ENCODE peak calls at places on chromosomes 7 and 10, in four cellular contexts. One of them, this sample, is unnamed.

GRCh38 chr7:122528879-122529481 is 169.9 kb downstream of the RNF133 start:
- DNase-seq in right atrium auricular region: no peak
- DNase-seq in tibial nerve: no peak
- DNase-seq in breast epithelium: no peak
- DNase-seq in this sample: no peak

GRCh38 chr7:11742496-11742895 is 89.5 kb downstream of the THSD7A start:
- DNase-seq in right atrium auricular region: no peak
- DNase-seq in tibial nerve: no peak
- DNase-seq in breast epithelium: no peak
- DNase-seq in this sample: no peak

GRCh38 chr10:119404719-119405504 is 137.6 kb downstream of the RGS10 start:
- DNase-seq in right atrium auricular region: no peak
- DNase-seq in tibial nerve: no peak
- DNase-seq in breast epithelium: no peak
- DNase-seq in this sample: no peak

GRCh38 chr10:132397036-132397541 is at the start of gene PWWP2B:
- DNase-seq in right atrium auricular region: no peak
- DNase-seq in tibial nerve: no peak
- DNase-seq in breast epithelium: no peak
- DNase-seq in this sample: no peak

GRCh38 chr10:62618576-62619408 is 185.7 kb upstream of the ADO start:
- DNase-seq in right atrium auricular region: no peak
- DNase-seq in tibial nerve: no peak
- DNase-seq in breast epithelium: no peak
- DNase-seq in this sample: no peak

GRCh38 chr7:86773309-86773708 is 129.6 kb downstream of the GRM3 start:
- DNase-seq in right atrium auricular region: no peak
- DNase-seq in tibial nerve: no peak
- DNase-seq in breast epithelium: no peak
- DNase-seq in this sample: no peak

GRCh38 chr10:129059977-129060376 is 407.1 kb upstream of the MGMT start:
- DNase-seq in right atrium auricular region: peak; percentile 28
- DNase-seq in tibial nerve: no peak
- DNase-seq in breast epithelium: no peak
- DNase-seq in this sample: no peak

GRCh38 chr7:85239114-85239513 is 52.3 kb upstream of the SEMA3D start:
- DNase-seq in right atrium auricular region: no peak
- DNase-seq in tibial nerve: no peak
- DNase-seq in breast epithelium: no peak
- DNase-seq in this sample: no peak

GRCh38 chr7:77351539-77352004 is 64.6 kb downstream of the GSAP start:
- DNase-seq in right atrium auricular region: no peak
- DNase-seq in tibial nerve: no peak
- DNase-seq in breast epithelium: no peak
- DNase-seq in this sample: no peak

GRCh38 chr10:8298871-8299570 is 244.5 kb downstream of the GATA3 start:
- DNase-seq in right atrium auricular region: no peak
- DNase-seq in tibial nerve: no peak
- DNase-seq in breast epithelium: no peak
- DNase-seq in this sample: no peak

GRCh38 chr10:49298990-49299815 is at the start of gene C10orf71:
- DNase-seq in right atrium auricular region: no peak
- DNase-seq in tibial nerve: no peak
- DNase-seq in breast epithelium: no peak
- DNase-seq in this sample: no peak

GRCh38 chr10:75430000-75430763 is 1.2 kb upstream of the LRMDA start:
- DNase-seq in right atrium auricular region: no peak
- DNase-seq in tibial nerve: no peak
- DNase-seq in breast epithelium: no peak
- DNase-seq in this sample: no peak

GRCh38 chr7:107582906-107583305 is 2.9 kb downstream of the BCAP29 start:
- DNase-seq in right atrium auricular region: no peak
- DNase-seq in tibial nerve: no peak
- DNase-seq in breast epithelium: no peak
- DNase-seq in this sample: no peak
- H3K4me3 ChIP-seq in right atrium auricular region: no peak overlapping the region
- H3K4me3 ChIP-seq in tibial nerve: no peak overlapping the region
- H3K4me3 ChIP-seq in breast epithelium: no peak overlapping the region
- H3K4me3 ChIP-seq in this sample: no peak overlapping the region

GRCh38 chr7:45075871-45076796 is 12.6 kb downstream of the NACAD start:
- DNase-seq in right atrium auricular region: no peak
- DNase-seq in tibial nerve: no peak
- DNase-seq in breast epithelium: no peak
- DNase-seq in this sample: no peak

GRCh38 chr7:45077579-45077978 is 11.2 kb downstream of the NACAD start:
- DNase-seq in right atrium auricular region: no peak
- DNase-seq in tibial nerve: no peak
- DNase-seq in breast epithelium: no peak
- DNase-seq in this sample: no peak

GRCh38 chr7:45074738-45075644 is 13.8 kb downstream of the NACAD start:
- DNase-seq in right atrium auricular region: no peak
- DNase-seq in tibial nerve: no peak
- DNase-seq in breast epithelium: no peak
- DNase-seq in this sample: no peak

GRCh38 chr7:45078199-45078681 is 10.5 kb downstream of the NACAD start:
- DNase-seq in right atrium auricular region: no peak
- DNase-seq in tibial nerve: no peak
- DNase-seq in breast epithelium: peak; percentile 2
- DNase-seq in this sample: no peak

GRCh38 chr7:45076946-45077345 is 11.8 kb downstream of the NACAD start:
- DNase-seq in right atrium auricular region: no peak
- DNase-seq in tibial nerve: no peak
- DNase-seq in breast epithelium: no peak
- DNase-seq in this sample: no peak
- H3K27ac ChIP-seq in right atrium auricular region: no peak overlapping the region
- H3K27ac ChIP-seq in tibial nerve: no peak overlapping the region
- H3K27ac ChIP-seq in breast epithelium: no peak overlapping the region
- H3K27ac ChIP-seq in this sample: no peak overlapping the region

DNA sequence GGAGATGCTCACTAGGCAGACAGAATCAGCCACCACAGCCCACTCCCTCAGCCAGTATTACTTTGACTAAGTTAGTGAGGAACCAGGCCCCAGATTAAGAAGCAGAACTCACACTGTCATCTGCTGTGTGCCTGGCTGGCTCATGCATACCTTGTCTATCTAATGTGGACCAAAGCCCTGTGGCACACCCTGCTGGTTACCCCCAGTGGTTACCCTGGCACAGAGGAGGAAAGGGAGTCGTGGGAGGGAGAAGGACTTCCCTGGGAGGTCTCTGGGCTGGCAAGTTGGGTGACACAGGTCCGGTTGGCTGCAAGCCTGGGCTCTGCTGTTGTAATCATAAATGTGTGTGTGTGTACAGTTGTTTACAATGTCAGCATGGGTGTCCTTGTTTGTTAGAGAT is 7.5 kb upstream of the SH2D4B start:
- DNase-seq in right atrium auricular region: no peak
- DNase-seq in tibial nerve: no peak
- DNase-seq in breast epithelium: no peak
- DNase-seq in this sample: no peak
- TF ChIP-seq CTCF in right atrium auricular region: no peak
- TF ChIP-seq CTCF in tibial nerve: no peak
- TF ChIP-seq CTCF in breast epithelium: peak; percentile 35
- TF ChIP-seq CTCF in this sample: no peak

DNA sequence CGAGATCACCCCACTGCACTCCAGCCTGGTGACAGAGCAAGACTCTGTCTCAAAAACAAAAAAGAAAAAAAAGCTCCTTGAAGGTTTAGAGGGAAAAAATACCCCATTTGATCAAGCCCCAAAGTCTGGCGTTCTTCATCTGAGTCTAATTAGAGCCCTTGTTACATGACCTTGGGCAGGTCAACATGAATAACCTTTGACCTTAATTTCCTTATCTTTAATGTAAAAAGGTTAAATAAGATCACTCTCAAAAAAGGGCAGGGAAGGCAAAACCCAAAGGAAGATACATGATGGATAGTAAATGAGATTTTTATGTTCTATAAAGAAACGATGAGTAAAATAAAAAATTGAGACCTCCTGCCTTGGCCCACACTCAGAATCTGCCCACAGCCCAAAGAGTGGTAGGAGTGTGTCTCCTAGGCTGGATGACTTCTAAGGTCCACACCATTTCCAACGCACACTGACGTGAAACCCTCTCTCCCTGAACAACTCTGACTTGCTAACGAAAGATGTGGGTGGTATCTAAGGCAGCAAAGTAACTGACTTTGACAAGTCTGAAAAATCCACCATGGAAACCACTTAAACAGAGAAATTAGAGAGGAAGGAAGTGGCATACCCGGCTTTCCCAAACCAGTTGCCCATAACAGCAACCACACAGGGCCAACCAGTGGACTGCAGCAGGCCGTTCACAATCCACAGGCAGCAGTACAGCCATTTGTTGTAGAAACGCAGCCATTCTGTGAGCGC is 40.1 kb downstream of the SLC37A3 start:
- DNase-seq in right atrium auricular region: no peak
- DNase-seq in tibial nerve: no peak
- DNase-seq in breast epithelium: no peak
- DNase-seq in this sample: no peak
- H3K4me3 ChIP-seq in right atrium auricular region: no peak overlapping the region
- H3K4me3 ChIP-seq in tibial nerve: no peak overlapping the region
- H3K4me3 ChIP-seq in breast epithelium: no peak overlapping the region
- H3K4me3 ChIP-seq in this sample: no peak overlapping the region

GRCh38 chr10:58608826-58609225 is 96.2 kb downstream of the BICC1 start:
- DNase-seq in right atrium auricular region: no peak
- DNase-seq in tibial nerve: no peak
- DNase-seq in breast epithelium: no peak
- DNase-seq in this sample: no peak

GRCh38 chr10:58609525-58610150 is 97.0 kb downstream of the BICC1 start:
- DNase-seq in right atrium auricular region: no peak
- DNase-seq in tibial nerve: no peak
- DNase-seq in breast epithelium: no peak
- DNase-seq in this sample: no peak

GRCh38 chr10:58608356-58608755 is 95.7 kb downstream of the BICC1 start:
- DNase-seq in right atrium auricular region: no peak
- DNase-seq in tibial nerve: no peak
- DNase-seq in breast epithelium: no peak
- DNase-seq in this sample: no peak
- H3K27ac ChIP-seq in right atrium auricular region: no peak overlapping the region
- H3K27ac ChIP-seq in tibial nerve: no peak overlapping the region
- H3K27ac ChIP-seq in breast epithelium: peak overlapping the region; percentile 9
- H3K27ac ChIP-seq in this sample: no peak overlapping the region

DNA sequence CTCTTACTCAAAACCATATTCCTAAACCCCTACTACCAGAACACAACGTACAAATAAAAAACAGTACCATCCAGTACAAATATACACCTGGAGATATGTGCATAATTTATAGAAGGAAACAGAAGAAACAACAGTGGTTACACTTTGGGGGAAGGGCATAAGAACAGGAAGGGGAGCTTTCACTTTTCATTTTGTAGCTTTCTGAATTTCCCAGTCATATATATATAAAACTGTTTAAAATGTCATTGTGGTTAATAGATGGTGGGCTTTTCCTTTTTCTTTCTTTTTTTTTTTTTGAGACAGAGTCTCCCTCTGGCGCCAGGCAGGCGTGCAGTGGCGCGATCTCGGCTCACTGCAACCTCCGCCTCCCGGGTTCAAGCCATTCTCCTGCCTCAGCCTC is 47.2 kb downstream of the MALSU1 start:
- DNase-seq in right atrium auricular region: no peak
- DNase-seq in tibial nerve: no peak
- DNase-seq in breast epithelium: no peak
- DNase-seq in this sample: no peak
- TF ChIP-seq CTCF in right atrium auricular region: no peak
- TF ChIP-seq CTCF in tibial nerve: no peak
- TF ChIP-seq CTCF in breast epithelium: no peak
- TF ChIP-seq CTCF in this sample: no peak

GRCh38 chr7:92588561-92588960 is 1.6 kb downstream of the FAM133B start:
- DNase-seq in right atrium auricular region: no peak
- DNase-seq in tibial nerve: no peak
- DNase-seq in breast epithelium: no peak
- DNase-seq in this sample: no peak
- H3K4me3 ChIP-seq in right atrium auricular region: no peak overlapping the region
- H3K4me3 ChIP-seq in tibial nerve: peak overlapping the region; percentile 86
- H3K4me3 ChIP-seq in breast epithelium: peak overlapping the region; percentile 69
- H3K4me3 ChIP-seq in this sample: peak overlapping the region; percentile 87

DNA sequence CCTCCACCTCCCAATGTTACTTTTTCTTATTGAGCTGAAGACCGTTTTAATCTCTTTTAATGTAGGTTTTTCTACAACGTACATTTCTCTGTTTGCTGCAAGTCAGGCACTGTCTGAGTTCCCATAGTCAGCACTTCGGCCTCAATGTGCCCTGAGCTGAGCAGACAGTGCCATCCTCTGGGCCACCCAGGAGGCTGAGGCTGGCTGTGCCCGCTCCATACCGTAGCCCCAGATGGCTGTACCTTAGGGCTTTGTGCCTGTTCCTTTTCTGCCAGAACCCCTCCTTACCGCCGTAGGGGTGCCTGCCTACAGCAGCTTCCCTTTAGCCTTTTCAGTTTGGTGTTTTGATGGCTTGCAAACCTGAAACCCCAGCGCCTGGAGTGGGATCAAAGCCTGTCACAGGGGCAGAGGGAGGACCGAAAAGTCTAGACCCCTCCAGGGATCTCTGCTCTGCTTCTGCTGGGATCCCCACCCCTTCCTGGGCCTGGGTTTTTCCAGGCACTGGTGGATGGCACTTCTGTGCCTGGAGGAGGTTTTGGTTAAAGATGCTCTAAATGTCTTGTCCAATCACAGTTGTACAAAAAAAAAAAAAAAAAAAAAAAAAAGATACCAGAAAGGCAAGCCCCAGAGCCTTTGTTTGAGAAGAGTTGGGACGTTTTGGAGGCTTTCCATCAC is 9.0 kb downstream of the AGAP3 start:
- DNase-seq in right atrium auricular region: no peak
- DNase-seq in tibial nerve: no peak
- DNase-seq in breast epithelium: no peak
- DNase-seq in this sample: no peak
- H3K27ac ChIP-seq in right atrium auricular region: no peak overlapping the region
- H3K27ac ChIP-seq in tibial nerve: peak overlapping the region; percentile 12
- H3K27ac ChIP-seq in breast epithelium: no peak overlapping the region
- H3K27ac ChIP-seq in this sample: no peak overlapping the region